ENCODE peak calls at places on chromosomes 16 and 17, in ten cellular contexts. T is anterior cingulate cortex; A is germinal center; K is ascending aorta; G is CD8-positive, alpha-beta memory T cell; C is activated B cell treated with CpG ODN at 0.5 μM for 24 hours; E is RCC 7860; F is stimulated activated CD8-positive, alpha-beta memory T cell treated with anti-CD3 and anti-CD28 coated beads, Interleukin-4, amount 100 ng/mL, for 48 hours; X is NCI-H524; W is caudate nucleus. U is an unnamed sample.

GRCh38 chr16:31861415-31861814 is 12.2 kb upstream of the ZNF267 start:
- DNase-seq in T (no peak), A (no peak), K (no peak), G (no peak), C (no peak), E (no peak), F (no peak), X (no peak), W (no peak), U (no peak)

GRCh38 chr17:27376637-27377547 is 79.4 kb upstream of the KSR1 start:
- DNase-seq in T (no peak), A (no peak), K (no peak), G (no peak), C (no peak), E (no peak), F (no peak), X (no peak), W (no peak), U (peak; percentile 23)

GRCh38 chr17:47797797-47798196 is 23.8 kb downstream of the OSBPL7 start:
- DNase-seq in T (no peak), A (no peak), K (no peak), G (no peak), C (no peak), E (no peak), F (no peak), X (no peak), W (no peak), U (no peak)

GRCh38 chr17:76174072-76174471 is 33.0 kb upstream of the FOXJ1 start:
- DNase-seq in T (no peak), A (no peak), K (no peak), G (no peak), C (no peak), E (no peak), F (no peak), X (no peak), W (no peak), U (no peak)

GRCh38 chr17:1289695-1290094 is 10.2 kb downstream of the TRARG1 start:
- DNase-seq in T (no peak), A (no peak), K (no peak), G (no peak), C (no peak), E (no peak), F (no peak), X (no peak), W (no peak), U (no peak)

GRCh38 chr16:19872935-19873334 is 11.7 kb downstream of the GPRC5B start:
- DNase-seq in T (no peak), A (no peak), K (no peak), G (no peak), C (no peak), E (no peak), F (no peak), X (no peak), W (no peak), U (no peak)

GRCh38 chr17:5698959-5699358 is 114.7 kb upstream of the NLRP1 start:
- DNase-seq in T (no peak), A (no peak), K (no peak), G (no peak), C (no peak), E (no peak), F (no peak), X (no peak), W (no peak), U (no peak)

GRCh38 chr16:84138500-84138823 is 6.5 kb downstream of the HSDL1 start:
- DNase-seq in T (no peak), A (no peak), K (no peak), G (no peak), C (no peak), E (no peak), F (no peak), X (no peak), W (no peak), U (no peak)

GRCh38 chr17:59853168-59853918 is 39.4 kb downstream of the TUBD1 start:
- DNase-seq in T (no peak), A (peak; percentile 58), K (peak; percentile 71), G (no peak), C (no peak), E (peak; percentile 84), F (no peak), X (peak; percentile 48), W (no peak), U (peak; percentile 56)

GRCh38 chr16:4200781-4201137 is 41.1 kb downstream of the SRL start:
- DNase-seq in T (no peak), A (no peak), K (no peak), G (no peak), C (no peak), E (no peak), F (no peak), X (no peak), W (no peak), U (no peak)

GRCh38 chr17:21214777-21215541 is 998 bp upstream of the TMEM11 start:
- DNase-seq in T (no peak), A (peak; percentile 30), K (no peak), G (no peak), C (no peak), E (no peak), F (peak; percentile 33), X (no peak), W (no peak), U (no peak)

GRCh38 chr17:7435676-7436555 is 681 bp downstream of the TMEM102 start:
- DNase-seq in T (no peak), A (peak; percentile 64), K (peak; percentile 74), G (peak; percentile 56), C (peak; percentile 66), E (no peak), F (peak; percentile 71), X (no peak), W (no peak), U (no peak)

GRCh38 chr17:40191237-40192208 is 14.3 kb downstream of the RAPGEFL1 start:
- DNase-seq in T (peak; percentile 42), A (peak; percentile 88), K (peak; percentile 87), G (peak; percentile 50), C (peak; percentile 71), E (peak; percentile 40), F (peak; percentile 81), X (peak; percentile 52), W (peak; percentile 28), U (no peak)

GRCh38 chr17:77734371-77735050 is 224.0 kb upstream of the TNRC6C start:
- DNase-seq in T (peak; percentile 51), A (no peak), K (peak; percentile 94), G (no peak), C (peak; percentile 8), E (no peak), F (peak; percentile 12), X (peak; percentile 99), W (peak; percentile 62), U (peak; percentile 10)

GRCh38 chr17:68294196-68294555 is 2.9 kb downstream of the ARSG start:
- DNase-seq in T (no peak), A (no peak), K (no peak), G (no peak), C (no peak), E (no peak), F (no peak), X (no peak), W (no peak), U (no peak)

GRCh38 chr16:89096768-89097527 is 3.3 kb downstream of the ACSF3 start:
- DNase-seq in T (no peak), A (no peak), K (no peak), G (peak; percentile 30), C (no peak), E (no peak), F (peak; percentile 78), X (no peak), W (no peak), U (no peak)

GRCh38 chr17:18235743-18236256 is 10.4 kb downstream of the LLGL1 start:
- DNase-seq in T (no peak), A (no peak), K (peak; percentile 76), G (no peak), C (no peak), E (no peak), F (peak; percentile 75), X (no peak), W (no peak), U (no peak)

GRCh38 chr17:73430848-73431247 is 119.0 kb upstream of the CDC42EP4 start:
- DNase-seq in T (no peak), A (no peak), K (no peak), G (no peak), C (no peak), E (no peak), F (peak; percentile 25), X (peak; percentile 96), W (no peak), U (no peak)

GRCh38 chr17:81635973-81636504 is 873 bp downstream of the NPLOC4 start:
- DNase-seq in T (no peak), A (no peak), K (no peak), G (no peak), C (no peak), E (peak; percentile 73), F (no peak), X (no peak), W (no peak), U (peak; percentile 14)

GRCh38 chr16:28163699-28164584 is 47.8 kb downstream of the XPO6 start:
- DNase-seq in T (no peak), A (no peak), K (no peak), G (no peak), C (no peak), E (no peak), F (no peak), X (no peak), W (no peak), U (peak; percentile 60)

GRCh38 chr16:27221576-27222498 is 18.5 kb downstream of the KDM8 start:
- DNase-seq in T (no peak), A (no peak), K (no peak), G (no peak), C (no peak), E (no peak), F (no peak), X (no peak), W (no peak), U (no peak)

GRCh38 chr17:64061157-64061898 is 40.9 kb upstream of the ICAM2 start:
- DNase-seq in T (no peak), A (no peak), K (no peak), G (no peak), C (no peak), E (no peak), F (peak; percentile 59), X (no peak), W (no peak), U (no peak)

GRCh38 chr17:82092094-82092586 is 5.9 kb downstream of the FASN start:
- DNase-seq in T (no peak), A (no peak), K (no peak), G (no peak), C (no peak), E (no peak), F (no peak), X (no peak), W (no peak), U (no peak)

GRCh38 chr16:68079616-68080344 is 5.4 kb upstream of the NFATC3 start:
- DNase-seq in T (peak; percentile 16), A (peak; percentile 45), K (peak; percentile 78), G (peak; percentile 62), C (peak; percentile 44), E (no peak), F (peak; percentile 87), X (no peak), W (no peak), U (no peak)

GRCh38 chr16:88561485-88562369 is 8.5 kb upstream of the ZC3H18 start:
- DNase-seq in T (peak; percentile 25), A (peak; percentile 67), K (no peak), G (peak; percentile 33), C (peak; percentile 49), E (peak; percentile 26), F (peak; percentile 63), X (peak; percentile 51), W (no peak), U (no peak)

GRCh38 chr17:66431910-66432309 is 129.5 kb downstream of the PRKCA start:
- DNase-seq in T (no peak), A (no peak), K (no peak), G (no peak), C (no peak), E (peak; percentile 13), F (no peak), X (no peak), W (no peak), U (peak; percentile 59)

GRCh38 chr16:26824469-26824868 is 242.3 kb upstream of the C16orf82 start:
- DNase-seq in T (no peak), A (no peak), K (no peak), G (no peak), C (no peak), E (no peak), F (no peak), X (no peak), W (no peak), U (no peak)